ENCODE peak calls at places on chromosome 20, in five cellular contexts. Q, X, C, Y and W are unnamed samples.

GRCh38 chr20:1005452-1006027 is 3.4 kb upstream of the RSPO4 start:
- DNase-seq in Q (peak), X (no peak), C (peak), Y (no peak), W (peak)

GRCh38 chr20:44204156-44204831 is 6.3 kb downstream of the OSER1 start:
- DNase-seq in Q (no peak), X (no peak), C (no peak), Y (no peak), W (no peak)

GRCh38 chr20:59608871-59609270 is 4.5 kb downstream of the PHACTR3 start:
- DNase-seq in Q (no peak), X (no peak), C (no peak), Y (no peak), W (no peak)

GRCh38 chr20:46715292-46715756 is 5.9 kb downstream of the SLC2A10 start:
- DNase-seq in Q (no peak), X (no peak), C (peak), Y (no peak), W (no peak)

GRCh38 chr20:47866480-47866879 is 81.2 kb upstream of the SULF2 start:
- DNase-seq in Q (no peak), X (no peak), C (no peak), Y (no peak), W (no peak)

GRCh38 chr20:13336308-13337089 is 115.4 kb downstream of the ISM1 start:
- DNase-seq in Q (no peak), X (no peak), C (no peak), Y (no peak), W (no peak)

GRCh38 chr20:21499641-21500040 is 14.2 kb downstream of the NKX2-2 start:
- DNase-seq in Q (no peak), X (no peak), C (no peak), Y (no peak), W (no peak)

GRCh38 chr20:47150403-47151152 is 205.9 kb downstream of the ZMYND8 start:
- DNase-seq in Q (peak), X (peak), C (peak), Y (no peak), W (peak)

GRCh38 chr20:15836634-15837033 is 736.6 kb downstream of the KIF16B start:
- DNase-seq in Q (no peak), X (no peak), C (no peak), Y (no peak), W (no peak)

GRCh38 chr20:47754301-47754700 is 31.0 kb downstream of the SULF2 start:
- DNase-seq in Q (no peak), X (no peak), C (no peak), Y (no peak), W (no peak)

GRCh38 chr20:47974234-47974878 is 189.1 kb upstream of the SULF2 start:
- DNase-seq in Q (no peak), X (no peak), C (no peak), Y (no peak), W (no peak)

GRCh38 chr20:59385461-59385860 is 85.0 kb downstream of the EDN3 start:
- DNase-seq in Q (peak), X (no peak), C (no peak), Y (no peak), W (no peak)

GRCh38 chr20:4949833-4950178 is 51.5 kb downstream of the SLC23A2 start:
- DNase-seq in Q (peak), X (no peak), C (no peak), Y (no peak), W (peak)

GRCh38 chr20:52201395-52201794 is 9.8 kb upstream of the ZFP64 start:
- DNase-seq in Q (no peak), X (no peak), C (no peak), Y (no peak), W (no peak)

DNA sequence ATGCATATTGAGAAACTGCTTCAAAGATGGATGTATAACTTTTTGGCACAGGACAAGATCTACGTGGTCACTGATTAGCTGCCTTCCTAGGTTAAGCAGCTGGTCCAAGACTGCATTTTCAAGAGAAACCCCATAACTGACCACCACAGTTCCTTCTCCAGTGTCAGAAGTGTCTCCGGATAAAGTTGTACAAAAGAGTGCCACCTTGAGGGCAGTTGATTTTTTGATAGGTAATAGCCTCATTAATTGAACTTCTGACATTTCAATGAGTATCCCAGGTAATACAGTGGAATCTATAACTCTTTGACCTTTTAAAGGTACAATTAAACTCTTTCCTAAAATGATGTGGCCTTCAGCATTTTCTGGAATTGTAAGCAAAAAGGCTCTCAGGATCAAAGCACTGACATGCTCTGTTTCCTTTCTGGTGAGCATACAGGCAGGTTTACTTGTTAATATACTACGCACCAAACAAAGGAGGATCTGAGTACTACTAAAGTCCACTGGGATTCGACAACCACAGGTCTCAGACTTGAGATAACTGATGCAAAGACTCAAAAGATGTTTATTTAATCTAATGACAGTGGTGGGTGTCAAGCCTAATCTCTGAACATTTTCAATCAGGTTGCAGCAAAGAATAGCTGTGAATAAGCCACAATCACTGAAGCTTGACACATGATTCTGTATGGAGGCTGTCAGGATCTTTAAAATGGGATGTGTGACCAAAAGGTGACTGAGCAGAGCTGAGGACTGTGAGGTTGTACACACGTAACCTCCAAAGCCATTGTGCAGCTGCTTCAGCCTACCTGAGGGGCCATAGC is 21.2 kb downstream of the MKKS start:
- DNase-seq in Q (no peak), X (no peak), C (no peak), Y (no peak), W (no peak)
- TF ChIP-seq CTCF in Q (no peak), X (peak), C (peak), Y (no peak), W (no peak)

DNA sequence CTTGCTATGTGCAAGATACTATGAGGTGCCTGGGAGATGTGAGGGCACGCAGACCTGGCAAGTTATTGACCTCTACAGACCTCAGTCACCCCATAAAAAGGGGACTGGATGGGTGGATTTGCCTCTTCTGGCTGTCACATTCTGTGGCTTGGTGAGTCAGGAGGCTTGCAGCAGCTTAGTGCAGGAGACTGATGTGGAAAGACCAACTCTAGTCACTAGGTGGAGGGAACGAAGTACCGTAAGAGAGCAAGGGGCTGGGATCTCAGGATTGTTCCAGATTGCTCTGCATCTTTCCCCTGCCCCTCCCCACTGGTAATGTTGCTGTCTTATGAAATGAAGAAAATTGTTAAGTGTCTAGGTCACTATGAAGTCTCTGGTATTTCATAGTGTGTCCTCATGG is 3.3 kb downstream of the MAPRE1 start:
- DNase-seq in Q (no peak), X (no peak), C (peak), Y (no peak), W (no peak)
- TF ChIP-seq CTCF in Q (no peak), X (no peak), C (peak), Y (no peak), W (no peak)

GRCh38 chr20:45406260-45407066 is 1.6 kb upstream of the DBNDD2 start:
- DNase-seq in Q (no peak), X (peak), C (peak), Y (peak), W (peak)
- TF ChIP-seq CTCF in Q (no peak), X (no peak), C (peak), Y (no peak), W (peak)

GRCh38 chr20:57464642-57465211 is 60.2 kb downstream of the CTCFL start:
- DNase-seq in Q (peak), X (no peak), C (peak), Y (no peak), W (no peak)
- TF ChIP-seq CTCF in Q (peak), X (no peak), C (peak), Y (no peak), W (peak)

GRCh38 chr20:63081351-63081750 is 74.6 kb upstream of the BHLHE23 start:
- DNase-seq in Q (no peak), X (no peak), C (no peak), Y (no peak), W (no peak)
- TF ChIP-seq CTCF in Q (no peak), X (no peak), C (no peak), Y (no peak), W (no peak)

DNA sequence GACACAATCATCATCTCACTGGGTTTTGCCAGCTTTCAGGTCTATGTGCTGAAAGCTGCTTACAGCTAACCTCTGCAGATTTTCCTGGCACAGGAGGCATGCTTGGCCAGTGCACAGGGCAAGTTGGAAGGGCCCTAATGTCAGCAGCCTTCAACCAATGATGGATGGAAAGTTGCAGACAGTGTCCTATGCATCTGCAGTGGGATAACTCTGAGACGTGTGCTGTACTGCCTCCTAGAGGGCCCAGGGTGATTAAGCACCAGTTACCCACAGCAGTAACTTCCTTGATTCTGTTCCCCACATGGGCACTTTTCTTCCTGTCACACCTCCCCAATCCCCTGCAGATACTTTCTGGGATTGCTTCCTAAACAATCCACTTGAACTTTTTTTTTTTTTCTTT is 38.6 kb downstream of the OVOL2 start:
- DNase-seq in Q (peak), X (no peak), C (peak), Y (no peak), W (peak)
- TF ChIP-seq CTCF in Q (peak), X (no peak), C (peak), Y (no peak), W (peak)

GRCh38 chr20:23880426-23880825 is 878 bp upstream of the CST5 start:
- DNase-seq in Q (no peak), X (no peak), C (no peak), Y (no peak), W (no peak)

GRCh38 chr20:23879328-23879798 is at the start of gene CST5:
- DNase-seq in Q (no peak), X (no peak), C (no peak), Y (no peak), W (no peak)

GRCh38 chr20:23878787-23879186 is 761 bp downstream of the CST5 start:
- DNase-seq in Q (no peak), X (no peak), C (no peak), Y (no peak), W (no peak)

GRCh38 chr20:23881371-23881770 is 1.8 kb upstream of the CST5 start:
- DNase-seq in Q (no peak), X (no peak), C (no peak), Y (no peak), W (no peak)

GRCh38 chr20:23879811-23880374 is 345 bp upstream of the CST5 start:
- DNase-seq in Q (no peak), X (no peak), C (no peak), Y (no peak), W (no peak)
- TF ChIP-seq CTCF in Q (no peak), X (no peak), C (no peak), Y (no peak), W (no peak)